ENCODE peak calls at places on chromosomes 16 and 17, in five cellular contexts. B is GM12878, M is K562, X is SK-N-SH, N is HepG2. U is an unnamed sample.

GRCh38 chr17:50573866-50574571 is 13.5 kb downstream of the CACNA1G start:
- DNase-seq in B (no peak), M (no peak), X (no peak), N (no peak), U (no peak)

GRCh38 chr16:12519986-12520385 is 283.7 kb downstream of the CPPED1 start:
- DNase-seq in B (no peak), M (no peak), X (no peak), N (no peak), U (no peak)

GRCh38 chr16:31258366-31258765 is 1.4 kb upstream of the ITGAM start:
- DNase-seq in B (no peak), M (no peak), X (no peak), N (no peak), U (no peak)

GRCh38 chr16:84497836-84498610 is 6.4 kb downstream of the MEAK7 start:
- DNase-seq in B (no peak), M (no peak), X (no peak), N (no peak), U (no peak)

GRCh38 chr16:50152386-50152806 is 710 bp upstream of the TENT4B start:
- DNase-seq in B (peak), M (no peak), X (no peak), N (no peak), U (no peak)

GRCh38 chr17:9389116-9389515 is 186.5 kb downstream of the STX8 start:
- DNase-seq in B (peak), M (no peak), X (no peak), N (peak), U (no peak)

GRCh38 chr16:83530293-83530692 is 277.5 kb upstream of the HSBP1 start:
- DNase-seq in B (no peak), M (no peak), X (no peak), N (no peak), U (no peak)

GRCh38 chr16:84390131-84390785 is 21.9 kb downstream of the ATP2C2 start:
- DNase-seq in B (no peak), M (no peak), X (no peak), N (no peak), U (no peak)

GRCh38 chr17:74360993-74361612 is 565 bp downstream of the BTBD17 start:
- DNase-seq in B (no peak), M (no peak), X (no peak), N (no peak), U (no peak)

GRCh38 chr17:42408076-42408475 is 15.0 kb downstream of the CAVIN1 start:
- DNase-seq in B (no peak), M (no peak), X (no peak), N (no peak), U (no peak)

GRCh38 chr17:8472663-8473062 is 37.0 kb downstream of the NDEL1 start:
- DNase-seq in B (no peak), M (no peak), X (no peak), N (no peak), U (no peak)

GRCh38 chr17:81043725-81044427 is 8.9 kb downstream of the BAIAP2 start:
- DNase-seq in B (no peak), M (no peak), X (peak), N (peak), U (no peak)

GRCh38 chr16:85046472-85046916 is 18.9 kb downstream of the KIAA0513 start:
- DNase-seq in B (no peak), M (no peak), X (no peak), N (no peak), U (no peak)

GRCh38 chr17:6427284-6427781 is 7.6 kb downstream of the AIPL1 start:
- DNase-seq in B (peak), M (no peak), X (no peak), N (no peak), U (no peak)

GRCh38 chr17:75540923-75541503 is 15.5 kb downstream of the LLGL2 start:
- DNase-seq in B (no peak), M (no peak), X (no peak), N (no peak), U (no peak)

GRCh38 chr17:3740611-3741073 is 16.9 kb downstream of the HASPIN start:
- DNase-seq in B (no peak), M (no peak), X (no peak), N (no peak), U (no peak)

GRCh38 chr17:49576121-49576905 is 642 bp downstream of the NXPH3 start:
- DNase-seq in B (no peak), M (peak), X (peak), N (no peak), U (peak)

GRCh38 chr17:55062921-55063320 is 94.4 kb downstream of the STXBP4 start:
- DNase-seq in B (no peak), M (no peak), X (no peak), N (no peak), U (no peak)

GRCh38 chr16:68257906-68258800 is 6.2 kb upstream of the SLC7A6 start:
- DNase-seq in B (no peak), M (no peak), X (no peak), N (peak), U (no peak)

GRCh38 chr17:82596316-82596715 is 51.9 kb downstream of the WDR45B start:
- DNase-seq in B (no peak), M (no peak), X (peak), N (no peak), U (no peak)

GRCh38 chr16:11135167-11135973 is 120.6 kb downstream of the SOCS1 start:
- DNase-seq in B (no peak), M (no peak), X (no peak), N (no peak), U (no peak)

GRCh38 chr17:65987988-65988387 is 203.9 kb downstream of the CEP112 start:
- DNase-seq in B (peak), M (no peak), X (no peak), N (peak), U (peak)

GRCh38 chr17:79801156-79802038 is 4.5 kb upstream of the CBX8 start:
- DNase-seq in B (no peak), M (no peak), X (no peak), N (no peak), U (peak)

GRCh38 chr17:82974136-82974952 is 105.1 kb upstream of the METRNL start:
- DNase-seq in B (no peak), M (no peak), X (peak), N (no peak), U (no peak)

GRCh38 chr16:80804061-80804450 is 342 bp downstream of the CDYL2 start:
- DNase-seq in B (no peak), M (no peak), X (no peak), N (peak), U (no peak)

GRCh38 chr16:67199011-67199807 is at the start of gene ELMO3:
- DNase-seq in B (no peak), M (peak), X (peak), N (no peak), U (no peak)

GRCh38 chr17:45298546-45299285 is 18.1 kb downstream of the MAP3K14 start:
- DNase-seq in B (no peak), M (no peak), X (no peak), N (no peak), U (no peak)

GRCh38 chr17:60161598-60162330 is 12.0 kb downstream of the CA4 start:
- DNase-seq in B (no peak), M (peak), X (peak), N (no peak), U (no peak)

GRCh38 chr16:25198021-25198420 is 18.7 kb upstream of the AQP8 start:
- DNase-seq in B (no peak), M (no peak), X (no peak), N (peak), U (no peak)

GRCh38 chr17:27473748-27474609 is 17.7 kb downstream of the KSR1 start:
- DNase-seq in B (peak), M (peak), X (no peak), N (no peak), U (no peak)

GRCh38 chr17:63600569-63601438 is at the start of gene TACO1:
- DNase-seq in B (peak), M (peak), X (peak), N (peak), U (peak)

GRCh38 chr17:57940217-57940616 is 15.0 kb downstream of the CUEDC1 start:
- DNase-seq in B (no peak), M (no peak), X (no peak), N (no peak), U (no peak)

GRCh38 chr17:82973456-82974135 is 105.8 kb upstream of the METRNL start:
- DNase-seq in B (no peak), M (no peak), X (peak), N (no peak), U (no peak)

GRCh38 chr17:4969551-4970231 is 2.1 kb upstream of the SPAG7 start:
- DNase-seq in B (no peak), M (no peak), X (no peak), N (peak), U (no peak)

GRCh38 chr16:49788936-49789335 is 67.0 kb downstream of the ZNF423 start:
- DNase-seq in B (no peak), M (no peak), X (no peak), N (no peak), U (no peak)

GRCh38 chr16:59410451-59410850 is 676.3 kb upstream of the GOT2 start:
- DNase-seq in B (no peak), M (no peak), X (no peak), N (no peak), U (no peak)

GRCh38 chr16:59412275-59412841 is 678.2 kb upstream of the GOT2 start:
- DNase-seq in B (no peak), M (no peak), X (no peak), N (no peak), U (no peak)
- TF ChIP-seq FOXM1 in B (no peak), M (no peak), X (no peak), N (no peak), U (no peak)

DNA sequence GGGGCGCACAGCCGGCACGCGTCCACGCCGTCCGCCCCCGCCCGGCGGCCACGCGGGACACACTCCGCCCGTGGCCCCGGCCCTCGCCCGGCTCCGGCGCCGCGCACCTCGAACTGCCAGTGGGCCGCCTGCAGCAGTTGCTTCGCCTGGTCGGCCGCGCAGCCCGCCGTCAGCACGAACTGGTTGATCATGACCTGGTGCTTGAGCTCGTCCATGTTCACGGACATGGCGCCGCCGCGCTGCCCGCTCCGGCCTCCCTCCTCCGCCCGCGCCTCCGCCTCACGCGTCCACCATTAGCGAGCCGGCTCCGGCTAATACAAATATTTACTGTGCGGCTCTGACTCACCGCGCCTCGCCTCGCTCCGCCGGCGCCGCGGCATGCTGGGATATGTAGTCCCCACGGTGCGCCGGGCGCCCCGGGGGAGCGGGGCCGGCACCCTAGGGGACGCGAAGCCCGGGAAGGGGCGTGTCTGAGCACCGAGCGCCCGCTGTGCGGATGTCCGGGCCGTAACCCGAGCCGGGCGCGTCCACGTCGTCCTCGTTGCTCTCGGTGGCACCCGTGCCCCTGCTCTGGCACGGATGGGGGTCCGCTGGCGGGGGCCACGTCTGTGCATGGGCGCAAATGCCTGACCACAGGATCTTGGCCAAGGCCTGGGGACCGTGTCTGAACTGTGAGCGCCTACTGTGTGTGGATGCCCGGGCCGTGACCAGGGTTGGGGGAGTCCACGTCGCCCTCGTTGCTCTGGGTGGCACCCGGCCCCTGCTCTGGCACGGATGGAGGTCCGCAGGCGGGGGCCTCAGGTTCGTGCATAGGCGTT is at the start of gene UBALD1:
- DNase-seq in B (peak), M (peak), X (peak), N (peak), U (peak)
- TF ChIP-seq FOXM1 in B (no peak), M (no peak), X (no peak), N (no peak), U (no peak)

GRCh38 chr16:57497121-57497520 is 10.8 kb upstream of the DOK4 start:
- DNase-seq in B (no peak), M (no peak), X (no peak), N (no peak), U (no peak)
- TF ChIP-seq FOXM1 in B (no peak), M (no peak), X (no peak), N (no peak), U (no peak)

DNA sequence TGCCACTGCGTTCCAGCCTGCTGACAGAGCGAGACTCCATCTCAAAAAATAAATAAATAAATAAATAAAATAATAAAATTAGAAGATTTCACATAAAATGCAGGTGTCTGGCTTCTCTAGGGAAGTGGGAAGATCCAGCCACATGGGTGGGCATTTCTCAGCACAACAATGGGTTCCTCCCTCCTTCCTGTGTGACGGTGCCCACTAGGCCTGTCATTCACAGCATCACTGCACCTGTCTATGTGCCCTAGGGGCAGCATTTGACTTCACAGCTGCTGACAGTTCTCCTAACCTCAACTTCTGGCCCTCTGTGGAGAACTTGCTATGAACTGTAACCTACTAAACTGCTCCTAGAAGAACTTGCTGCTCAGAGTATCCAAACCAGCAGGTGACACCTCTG is 3.0 kb downstream of the ABHD15 start:
- DNase-seq in B (no peak), M (no peak), X (no peak), N (no peak), U (no peak)
- TF ChIP-seq FOXM1 in B (no peak), M (no peak), X (no peak), N (no peak), U (no peak)

GRCh38 chr16:14309001-14309886 is 238.1 kb downstream of the MRTFB start:
- DNase-seq in B (no peak), M (no peak), X (no peak), N (no peak), U (no peak)
- TF ChIP-seq FOXM1 in B (no peak), M (no peak), X (no peak), N (no peak), U (no peak)

GRCh38 chr17:76548378-76549214 is 8.8 kb downstream of the PRCD start:
- DNase-seq in B (no peak), M (no peak), X (no peak), N (peak), U (no peak)
- TF ChIP-seq FOXM1 in B (no peak), M (no peak), X (no peak), N (no peak), U (no peak)

U was measured in HEK293T.